ENCODE peak calls at places on chromosomes 3 and 15, in seven cellular contexts. C, M, G, E, V, Q and N are unnamed samples.

GRCh38 chr3:194928831-194929594 is 243.3 kb downstream of the FAM43A start:
- DNase-seq in C (peak), M (no peak), G (peak), E (no peak), V (no peak), Q (no peak), N (no peak)

GRCh38 chr3:100083209-100083608 is 31.1 kb downstream of the FILIP1L start:
- DNase-seq in C (peak), M (no peak), G (no peak), E (no peak), V (no peak), Q (no peak), N (no peak)

GRCh38 chr3:188926141-188926540 is 245.6 kb upstream of the TPRG1 start:
- DNase-seq in C (no peak), M (no peak), G (no peak), E (no peak), V (no peak), Q (no peak), N (no peak)

GRCh38 chr15:86863226-86863915 is 783.7 kb downstream of the AGBL1 start:
- DNase-seq in C (no peak), M (no peak), G (no peak), E (no peak), V (no peak), Q (no peak), N (no peak)

GRCh38 chr3:40043444-40043755 is 234.0 kb downstream of the MYRIP start:
- DNase-seq in C (no peak), M (no peak), G (no peak), E (peak), V (no peak), Q (peak), N (no peak)

GRCh38 chr15:69533504-69533903 is 80.9 kb downstream of the RPLP1 start:
- DNase-seq in C (no peak), M (no peak), G (no peak), E (no peak), V (no peak), Q (no peak), N (no peak)

GRCh38 chr3:179513867-179514266 is 48.9 kb upstream of the ACTL6A start:
- DNase-seq in C (no peak), M (no peak), G (no peak), E (no peak), V (no peak), Q (no peak), N (no peak)

GRCh38 chr15:28107894-28108255 is 8.8 kb upstream of the OCA2 start:
- DNase-seq in C (no peak), M (no peak), G (no peak), E (peak), V (no peak), Q (no peak), N (no peak)

GRCh38 chr15:54482251-54482650 is 504.0 kb downstream of the UNC13C start:
- DNase-seq in C (no peak), M (no peak), G (no peak), E (no peak), V (no peak), Q (no peak), N (no peak)

GRCh38 chr3:17195856-17196604 is 311.3 kb downstream of the PLCL2 start:
- DNase-seq in C (no peak), M (no peak), G (no peak), E (no peak), V (peak), Q (no peak), N (no peak)

GRCh38 chr3:71154846-71155245 is 428.7 kb downstream of the FOXP1 start:
- DNase-seq in C (no peak), M (no peak), G (no peak), E (no peak), V (no peak), Q (no peak), N (no peak)

GRCh38 chr3:18308096-18308495 is 117.0 kb downstream of the SATB1 start:
- DNase-seq in C (no peak), M (no peak), G (no peak), E (no peak), V (no peak), Q (no peak), N (no peak)

GRCh38 chr3:8987673-8988655 is 24.7 kb upstream of the RAD18 start:
- DNase-seq in C (peak), M (peak), G (peak), E (peak), V (no peak), Q (peak), N (peak)

GRCh38 chr3:99637381-99638111 is 848 bp upstream of the COL8A1 start:
- DNase-seq in C (no peak), M (no peak), G (no peak), E (peak), V (no peak), Q (peak), N (no peak)

GRCh38 chr3:57862894-57863293 is 106.8 kb downstream of the SLMAP start:
- DNase-seq in C (no peak), M (no peak), G (no peak), E (no peak), V (no peak), Q (no peak), N (no peak)

GRCh38 chr3:38026856-38027255 is 2.6 kb downstream of the PLCD1 start:
- DNase-seq in C (no peak), M (no peak), G (no peak), E (no peak), V (no peak), Q (no peak), N (no peak)

GRCh38 chr15:96320703-96321421 is 9.6 kb upstream of the NR2F2 start:
- DNase-seq in C (no peak), M (no peak), G (no peak), E (peak), V (no peak), Q (no peak), N (no peak)
- H3K4me3 ChIP-seq in C (no peak), M (no peak), G (no peak), E (peak), V (peak), Q (no peak), N (no peak)

GRCh38 chr3:52770581-52771333 is at the start of gene NEK4:
- DNase-seq in C (peak), M (peak), G (peak), E (peak), V (peak), Q (peak), N (no peak)
- TF ChIP-seq POLR2AphosphoS5 in C (peak), M (peak), G (peak), E (peak), V (peak), Q (peak), N (peak)

GRCh38 chr15:23690450-23690852 is 3.3 kb upstream of the NDN start:
- DNase-seq in C (peak), M (peak), G (no peak), E (no peak), V (no peak), Q (peak), N (peak)
- H3K9ac ChIP-seq in C (no peak), M (no peak), G (no peak), E (no peak), V (no peak), Q (no peak), N (no peak)

GRCh38 chr15:90953947-90954711 is 555 bp upstream of the RCCD1 start:
- DNase-seq in C (no peak), M (no peak), G (no peak), E (no peak), V (no peak), Q (no peak), N (no peak)
- H3K4me3 ChIP-seq in C (peak), M (no peak), G (peak), E (no peak), V (peak), Q (peak), N (no peak)

DNA sequence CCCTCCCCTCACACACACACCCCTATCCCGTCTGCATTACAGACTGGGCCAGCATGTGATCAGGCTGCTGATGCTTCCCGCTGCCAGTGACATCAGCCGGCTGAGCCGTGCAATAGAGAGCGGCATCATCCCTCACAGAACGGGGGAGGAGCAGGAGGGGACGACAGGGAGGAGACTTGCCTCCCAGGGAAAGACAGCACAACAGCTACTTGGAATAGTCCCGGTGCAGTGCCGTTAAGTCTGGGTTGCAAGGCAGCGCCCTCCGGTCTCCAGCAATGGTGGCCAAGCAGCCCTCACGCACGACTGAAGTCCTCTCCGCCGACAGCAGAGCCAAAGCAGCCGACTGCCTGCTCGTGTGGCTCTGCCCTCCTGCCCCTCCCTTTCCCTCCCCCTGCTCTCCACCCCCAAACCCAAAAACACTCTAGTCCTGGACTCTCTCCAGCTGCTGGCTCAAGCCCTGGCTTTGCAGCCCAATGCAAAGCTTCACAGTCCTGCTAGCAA is 31.5 kb upstream of the RPS17 start:
- DNase-seq in C (peak), M (no peak), G (no peak), E (no peak), V (no peak), Q (peak), N (no peak)
- TF ChIP-seq POLR2AphosphoS5 in C (no peak), M (no peak), G (no peak), E (no peak), V (no peak), Q (peak), N (no peak)

GRCh38 chr3:119305271-119305670 is 11.1 kb downstream of the ARHGAP31 start:
- DNase-seq in C (no peak), M (no peak), G (no peak), E (peak), V (no peak), Q (no peak), N (no peak)

GRCh38 chr3:119301662-119302061 is 7.5 kb downstream of the ARHGAP31 start:
- DNase-seq in C (no peak), M (no peak), G (no peak), E (no peak), V (no peak), Q (no peak), N (no peak)

GRCh38 chr3:119302697-119303630 is 8.8 kb downstream of the ARHGAP31 start:
- DNase-seq in C (no peak), M (no peak), G (no peak), E (no peak), V (no peak), Q (no peak), N (no peak)

GRCh38 chr3:119301001-119301400 is 6.8 kb downstream of the ARHGAP31 start:
- DNase-seq in C (no peak), M (no peak), G (no peak), E (no peak), V (no peak), Q (no peak), N (no peak)

DNA sequence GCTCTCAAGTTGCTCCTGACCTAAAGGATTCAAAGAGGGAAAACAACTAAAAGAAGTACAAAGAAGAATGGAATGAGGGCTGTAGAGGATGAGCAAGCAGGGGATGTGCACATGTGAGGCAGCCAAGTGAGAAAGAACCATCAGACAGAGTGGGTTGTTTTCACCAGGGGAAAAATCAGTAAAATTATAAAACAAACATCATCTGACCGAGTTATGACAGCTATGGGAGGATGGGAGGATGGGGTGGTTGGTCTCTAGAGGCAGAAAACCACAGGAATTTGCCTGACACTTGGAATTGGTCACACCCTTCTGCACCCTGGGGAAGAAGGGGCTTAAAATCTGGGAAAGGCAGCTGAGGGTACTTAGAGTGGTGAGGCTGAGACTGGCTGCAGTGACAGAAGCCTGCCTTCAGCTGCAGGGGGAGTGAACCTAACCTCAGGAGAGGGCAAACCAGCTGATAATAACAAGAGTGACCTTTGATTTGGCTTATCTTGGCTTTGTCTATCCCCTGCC is 10.1 kb downstream of the ARHGAP31 start:
- DNase-seq in C (no peak), M (no peak), G (no peak), E (no peak), V (no peak), Q (no peak), N (no peak)
- H3K9ac ChIP-seq in C (no peak), M (no peak), G (no peak), E (no peak), V (no peak), Q (no peak), N (no peak)

GRCh38 chr3:15645740-15646490 is 44.4 kb downstream of the BTD start:
- DNase-seq in C (no peak), M (no peak), G (peak), E (peak), V (no peak), Q (peak), N (no peak)
- H3K4me3 ChIP-seq in C (no peak), M (no peak), G (peak), E (no peak), V (no peak), Q (peak), N (no peak)

GRCh38 chr3:47161983-47162694 is 1.8 kb downstream of the SETD2 start:
- DNase-seq in C (no peak), M (no peak), G (no peak), E (no peak), V (no peak), Q (no peak), N (no peak)
- TF ChIP-seq POLR2AphosphoS5 in C (no peak), M (no peak), G (no peak), E (no peak), V (no peak), Q (no peak), N (no peak)

GRCh38 chr3:14837864-14838263 is 19.1 kb downstream of the FGD5 start:
- DNase-seq in C (no peak), M (no peak), G (no peak), E (peak), V (no peak), Q (peak), N (no peak)
- H3K9ac ChIP-seq in C (no peak), M (no peak), G (no peak), E (no peak), V (no peak), Q (no peak), N (no peak)